ENCODE peak calls at places on chromosomes 5 and 9, in five cellular contexts. X, R, D, E and T are unnamed samples.

GRCh38 chr9:114212841-114213240 is 57.5 kb downstream of the COL27A1 start:
- DNase-seq in X (no peak), R (no peak), D (no peak), E (no peak), T (no peak)

GRCh38 chr5:32223972-32224608 is 50.0 kb upstream of the GOLPH3 start:
- DNase-seq in X (peak; percentile 32), R (no peak), D (peak; percentile 40), E (peak; percentile 85), T (no peak)

GRCh38 chr5:82234880-82235279 is 43.3 kb downstream of the RPS23 start:
- DNase-seq in X (no peak), R (no peak), D (no peak), E (no peak), T (no peak)

GRCh38 chr9:7938092-7938491 is 138.5 kb upstream of the DMAC1 start:
- DNase-seq in X (no peak), R (no peak), D (no peak), E (no peak), T (no peak)

GRCh38 chr5:61805101-61805500 is 473.0 kb downstream of the ZSWIM6 start:
- DNase-seq in X (no peak), R (no peak), D (peak; percentile 30), E (peak; percentile 4), T (no peak)

GRCh38 chr5:17206021-17206420 is 11.4 kb upstream of the BASP1 start:
- DNase-seq in X (no peak), R (no peak), D (no peak), E (no peak), T (no peak)

GRCh38 chr5:6506631-6507030 is 58.0 kb downstream of the UBE2QL1 start:
- DNase-seq in X (no peak), R (no peak), D (no peak), E (no peak), T (no peak)

GRCh38 chr9:136206602-136207333 is 1.8 kb upstream of the LHX3 start:
- DNase-seq in X (no peak), R (no peak), D (no peak), E (no peak), T (no peak)

GRCh38 chr5:115116001-115116400 is 53.7 kb downstream of the TRIM36 start:
- DNase-seq in X (no peak), R (no peak), D (no peak), E (no peak), T (no peak)

GRCh38 chr9:124818431-124819281 is 34.6 kb upstream of the WDR38 start:
- DNase-seq in X (peak; percentile 57), R (no peak), D (no peak), E (peak; percentile 89), T (no peak)

GRCh38 chr5:172972557-172972956 is 11.0 kb upstream of the ATP6V0E1 start:
- DNase-seq in X (no peak), R (no peak), D (no peak), E (no peak), T (peak; percentile 21)

GRCh38 chr9:38171926-38172325 is 102.9 kb upstream of the SHB start:
- DNase-seq in X (no peak), R (no peak), D (no peak), E (no peak), T (no peak)

GRCh38 chr9:111959468-111959941 is 62.9 kb downstream of the UGCG start:
- DNase-seq in X (no peak), R (no peak), D (peak; percentile 99), E (no peak), T (no peak)

GRCh38 chr5:40603378-40603777 is 76.3 kb upstream of the PTGER4 start:
- DNase-seq in X (no peak), R (no peak), D (peak; percentile 25), E (no peak), T (no peak)

GRCh38 chr5:27788184-27788583 is 749.8 kb upstream of the CDH9 start:
- DNase-seq in X (no peak), R (no peak), D (no peak), E (no peak), T (no peak)